ENCODE peak calls at places on chromosome 5, in four cellular contexts. One of them, this sample, is unnamed.

GRCh38 chr5:129392681-129393080 is 67.4 kb upstream of the ADAMTS19 start:
- DNase-seq in upper lobe of right lung: no peak
- DNase-seq in activated T-cell treated with anti-CD3 and anti-CD28 coated beads for 1 hour: no peak
- DNase-seq in choroid plexus epithelial cell: no peak
- DNase-seq in this sample: no peak

GRCh38 chr5:119551819-119552218 is 77.5 kb upstream of the FAM170A start:
- DNase-seq in activated T-cell treated with anti-CD3 and anti-CD28 coated beads for 1 hour: no peak
- DNase-seq in upper lobe of right lung: no peak
- DNase-seq in choroid plexus epithelial cell: no peak
- DNase-seq in this sample: no peak

GRCh38 chr5:74863726-74864125 is 2.5 kb downstream of the FAM169A start:
- DNase-seq in choroid plexus epithelial cell: no peak
- DNase-seq in activated T-cell treated with anti-CD3 and anti-CD28 coated beads for 1 hour: no peak
- DNase-seq in upper lobe of right lung: no peak
- DNase-seq in this sample: no peak

GRCh38 chr5:126801992-126802294 is 25.0 kb downstream of the LMNB1 start:
- DNase-seq in choroid plexus epithelial cell: peak
- DNase-seq in upper lobe of right lung: no peak
- DNase-seq in activated T-cell treated with anti-CD3 and anti-CD28 coated beads for 1 hour: no peak
- DNase-seq in this sample: peak

GRCh38 chr5:36573441-36573840 is 33.0 kb upstream of the SLC1A3 start:
- DNase-seq in choroid plexus epithelial cell: peak
- DNase-seq in activated T-cell treated with anti-CD3 and anti-CD28 coated beads for 1 hour: no peak
- DNase-seq in upper lobe of right lung: no peak
- DNase-seq in this sample: peak

GRCh38 chr5:33901176-33901575 is 9.4 kb upstream of the ADAMTS12 start:
- DNase-seq in activated T-cell treated with anti-CD3 and anti-CD28 coated beads for 1 hour: no peak
- DNase-seq in choroid plexus epithelial cell: peak
- DNase-seq in upper lobe of right lung: no peak
- DNase-seq in this sample: peak

GRCh38 chr5:7659420-7659819 is 191.5 kb downstream of the CFAP90 start:
- DNase-seq in upper lobe of right lung: no peak
- DNase-seq in choroid plexus epithelial cell: peak
- DNase-seq in activated T-cell treated with anti-CD3 and anti-CD28 coated beads for 1 hour: no peak
- DNase-seq in this sample: no peak

GRCh38 chr5:113721171-113721570 is 207.7 kb downstream of the YTHDC2 start:
- DNase-seq in upper lobe of right lung: no peak
- DNase-seq in activated T-cell treated with anti-CD3 and anti-CD28 coated beads for 1 hour: no peak
- DNase-seq in choroid plexus epithelial cell: no peak
- DNase-seq in this sample: no peak

GRCh38 chr5:113057437-113058052 is 80.9 kb downstream of the DCP2 start:
- DNase-seq in activated T-cell treated with anti-CD3 and anti-CD28 coated beads for 1 hour: no peak
- DNase-seq in upper lobe of right lung: no peak
- DNase-seq in choroid plexus epithelial cell: no peak
- DNase-seq in this sample: no peak

GRCh38 chr5:133818031-133818431 is 150.4 kb downstream of the C5orf15 start:
- DNase-seq in activated T-cell treated with anti-CD3 and anti-CD28 coated beads for 1 hour: no peak
- DNase-seq in choroid plexus epithelial cell: no peak
- DNase-seq in upper lobe of right lung: no peak
- DNase-seq in this sample: no peak

GRCh38 chr5:174453690-174454089 is 270.7 kb upstream of the MSX2 start:
- DNase-seq in choroid plexus epithelial cell: no peak
- DNase-seq in upper lobe of right lung: no peak
- DNase-seq in activated T-cell treated with anti-CD3 and anti-CD28 coated beads for 1 hour: no peak
- DNase-seq in this sample: peak

GRCh38 chr5:16931334-16932110 is 4.6 kb downstream of the MYO10 start:
- DNase-seq in choroid plexus epithelial cell: peak
- DNase-seq in activated T-cell treated with anti-CD3 and anti-CD28 coated beads for 1 hour: no peak
- DNase-seq in upper lobe of right lung: peak
- DNase-seq in this sample: no peak

This sample was measured in adipocyte.